ENCODE peak calls at places on chromosomes 6 and 20, in eight cellular contexts. L is psoas muscle, E is mucosa of descending colon, F is pancreas, X is uterus, T is HCT116, Q is ovary, J is A549. M is an unnamed sample.

GRCh38 chr20:9460518-9460917 is 53.9 kb upstream of the LAMP5 start:
- DNase-seq in L (no peak), E (no peak), F (no peak), X (no peak), T (no peak), Q (no peak), J (peak; percentile 21), M (no peak)

GRCh38 chr20:38685853-38686473 is 38.3 kb upstream of the SLC32A1 start:
- DNase-seq in L (no peak), E (no peak), F (peak; percentile 6), X (no peak), T (no peak), Q (no peak), J (peak; percentile 10), M (peak; percentile 28)

GRCh38 chr6:26329763-26330511 is 35.1 kb upstream of the BTN3A2 start:
- DNase-seq in L (no peak), E (no peak), F (no peak), X (no peak), T (no peak), Q (no peak), J (peak; percentile 78), M (no peak)

GRCh38 chr20:54643761-54644160 is 168.4 kb downstream of the DOK5 start:
- DNase-seq in L (no peak), E (no peak), F (no peak), X (no peak), T (no peak), Q (no peak), J (no peak), M (no peak)

GRCh38 chr6:47034919-47035318 is 7.2 kb downstream of the ADGRF1 start:
- DNase-seq in L (no peak), E (no peak), F (peak; percentile 7), X (peak; percentile 46), T (peak; percentile 93), Q (no peak), J (peak; percentile 12), M (no peak)

GRCh38 chr6:34602318-34603111 is 46.4 kb upstream of the SPDEF start:
- DNase-seq in L (no peak), E (no peak), F (peak; percentile 18), X (no peak), T (no peak), Q (no peak), J (no peak), M (no peak)

GRCh38 chr6:72636215-72636614 is 14.4 kb downstream of the KCNQ5 start:
- DNase-seq in L (no peak), E (no peak), F (no peak), X (no peak), T (no peak), Q (no peak), J (no peak), M (no peak)

GRCh38 chr20:31833130-31833930 is 12.1 kb downstream of the FOXS1 start:
- DNase-seq in L (peak; percentile 85), E (no peak), F (no peak), X (peak; percentile 53), T (peak; percentile 36), Q (peak; percentile 64), J (peak; percentile 68), M (peak; percentile 66)

GRCh38 chr6:121780325-121781313 is 345.2 kb downstream of the GJA1 start:
- DNase-seq in L (peak; percentile 95), E (peak; percentile 62), F (peak; percentile 6), X (peak; percentile 80), T (peak; percentile 8), Q (peak; percentile 79), J (peak; percentile 43), M (no peak)

GRCh38 chr6:44665683-44666082 is 278.2 kb downstream of the CDC5L start:
- DNase-seq in L (no peak), E (no peak), F (no peak), X (no peak), T (no peak), Q (no peak), J (no peak), M (peak; percentile 8)

GRCh38 chr6:125631165-125631564 is 118.3 kb upstream of the HEY2 start:
- DNase-seq in L (no peak), E (no peak), F (no peak), X (no peak), T (no peak), Q (no peak), J (no peak), M (no peak)

GRCh38 chr20:48656661-48657211 is 171.1 kb downstream of the PREX1 start:
- DNase-seq in L (no peak), E (no peak), F (no peak), X (no peak), T (peak; percentile 10), Q (no peak), J (peak; percentile 61), M (peak; percentile 41)

GRCh38 chr6:163971841-163972838 is 557.6 kb downstream of the QKI start:
- DNase-seq in L (no peak), E (no peak), F (no peak), X (no peak), T (no peak), Q (no peak), J (no peak), M (no peak)

GRCh38 chr20:63028461-63028921 is 21.7 kb upstream of the BHLHE23 start:
- DNase-seq in L (peak; percentile 15), E (peak; percentile 31), F (no peak), X (no peak), T (no peak), Q (no peak), J (no peak), M (no peak)

GRCh38 chr6:111835807-111836206 is 37.4 kb downstream of the FYN start:
- DNase-seq in L (no peak), E (no peak), F (no peak), X (no peak), T (no peak), Q (no peak), J (no peak), M (no peak)

GRCh38 chr6:43402819-43403218 is 24.5 kb upstream of the ABCC10 start:
- DNase-seq in L (no peak), E (no peak), F (no peak), X (no peak), T (peak; percentile 13), Q (no peak), J (peak; percentile 15), M (no peak)

GRCh38 chr20:58133020-58133419 is 95.4 kb downstream of the ANKRD60 start:
- DNase-seq in L (no peak), E (no peak), F (no peak), X (no peak), T (no peak), Q (no peak), J (no peak), M (no peak)

DNA sequence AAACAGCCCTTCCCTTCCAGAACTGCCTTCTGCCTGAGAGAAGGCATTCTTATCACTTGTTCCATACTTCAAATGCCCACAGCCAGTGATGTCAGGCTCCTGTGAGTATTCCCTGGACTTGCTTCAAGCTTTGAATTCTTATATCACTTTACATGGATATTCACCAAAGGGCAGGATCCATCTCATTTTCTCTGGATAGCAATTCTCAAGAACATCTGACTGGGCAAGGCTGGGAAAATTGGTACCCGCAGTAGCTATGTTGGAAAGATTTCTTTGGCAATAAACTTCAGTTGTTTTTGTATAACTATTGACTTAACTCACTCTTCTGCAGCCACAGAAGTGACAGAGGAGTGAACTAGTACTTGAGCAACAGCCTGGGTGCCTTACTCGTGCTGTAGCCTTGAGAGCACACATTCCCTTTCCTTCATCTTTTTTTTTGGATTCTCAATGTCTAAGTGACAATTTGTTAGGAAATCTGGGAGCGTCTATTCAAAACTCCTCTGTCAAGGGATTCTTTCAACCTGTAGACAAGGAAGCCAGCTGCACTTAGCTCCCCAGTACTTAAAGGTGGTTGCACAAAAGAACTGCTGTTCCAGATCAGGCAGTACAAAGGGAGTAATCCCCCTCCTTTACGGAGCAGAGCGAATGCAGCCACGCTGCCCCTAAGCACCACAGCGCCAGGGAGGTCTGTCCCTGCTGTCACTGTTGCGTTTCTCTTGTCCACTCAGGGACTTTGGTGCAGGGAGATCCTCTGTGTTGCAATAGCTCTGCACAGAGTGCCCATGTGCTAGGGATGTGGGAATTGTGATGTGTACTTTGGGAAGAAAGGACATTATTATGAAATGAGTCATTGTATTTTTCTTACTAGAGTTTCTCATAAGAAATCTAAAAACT is 69.6 kb downstream of the JAG1 start:
- DNase-seq in L (peak; percentile 75), E (no peak), F (no peak), X (peak; percentile 72), T (peak; percentile 32), Q (peak; percentile 71), J (peak; percentile 86), M (no peak)
- H3K9me3 ChIP-seq in L (no peaks in the 10 kb centered on the region), E (no peaks in the 10 kb centered on the region), F (no peaks in the 10 kb centered on the region), X (no peaks in the 10 kb centered on the region), T (no peaks in the 10 kb centered on the region), Q (no peaks in the 10 kb centered on the region), J (no peaks in the 10 kb centered on the region), M (no peaks in the 10 kb centered on the region)

DNA sequence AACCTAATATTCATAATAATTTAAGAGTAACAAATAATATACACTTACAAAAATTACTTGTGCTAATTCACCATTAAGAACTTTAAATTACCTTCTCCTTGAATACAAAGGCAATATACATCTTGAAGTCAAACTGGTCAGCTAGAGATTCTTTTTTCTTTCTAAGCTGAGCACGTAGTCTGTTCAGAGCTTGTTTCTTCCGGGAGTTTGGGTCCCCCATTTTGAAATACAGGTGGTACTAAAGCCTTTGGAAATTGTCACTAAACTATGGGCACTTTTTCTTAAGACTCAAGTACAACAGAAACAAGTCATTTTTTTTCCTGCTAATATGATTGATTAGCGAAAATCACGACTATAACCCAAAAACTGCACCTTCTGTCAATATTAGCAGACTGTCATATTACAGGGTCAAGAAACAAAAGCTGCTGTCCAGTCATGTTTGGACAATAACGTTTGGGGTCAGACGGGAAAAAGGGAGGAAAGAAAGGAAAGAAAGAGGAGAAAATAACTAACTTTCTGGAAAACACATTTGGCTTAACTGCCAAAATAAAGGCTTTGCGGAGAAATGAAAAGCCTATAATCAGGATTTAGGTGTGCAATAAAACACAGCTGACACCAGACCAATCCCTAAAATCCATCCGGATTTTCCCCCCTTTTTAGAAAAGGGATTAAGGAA is 367 bp downstream of the C6orf62 start:
- DNase-seq in L (no peak), E (no peak), F (no peak), X (no peak), T (no peak), Q (no peak), J (no peak), M (no peak)
- H3K4me1 ChIP-seq in L (peaks cover 41% of the 10 kb centered on the region), E (peaks cover 35% of the 10 kb centered on the region), F (peaks cover 38% of the 10 kb centered on the region), X (peaks cover 15% of the 10 kb centered on the region), T (peaks cover 16% of the 10 kb centered on the region), Q (peaks cover 6% of the 10 kb centered on the region), J (peaks cover 25% of the 10 kb centered on the region), M (peaks cover 59% of the 10 kb centered on the region)

GRCh38 chr20:56205350-56205749 is 43.2 kb upstream of the MC3R start:
- DNase-seq in L (no peak), E (no peak), F (no peak), X (no peak), T (no peak), Q (no peak), J (no peak), M (no peak)
- H3K9me3 ChIP-seq in L (no peaks in the 10 kb centered on the region), E (peaks cover 6% of the 10 kb centered on the region), F (no peaks in the 10 kb centered on the region), X (peaks cover 5% of the 10 kb centered on the region), T (peaks cover 6% of the 10 kb centered on the region), Q (no peaks in the 10 kb centered on the region), J (peaks cover 5% of the 10 kb centered on the region), M (peaks cover 4% of the 10 kb centered on the region)

DNA sequence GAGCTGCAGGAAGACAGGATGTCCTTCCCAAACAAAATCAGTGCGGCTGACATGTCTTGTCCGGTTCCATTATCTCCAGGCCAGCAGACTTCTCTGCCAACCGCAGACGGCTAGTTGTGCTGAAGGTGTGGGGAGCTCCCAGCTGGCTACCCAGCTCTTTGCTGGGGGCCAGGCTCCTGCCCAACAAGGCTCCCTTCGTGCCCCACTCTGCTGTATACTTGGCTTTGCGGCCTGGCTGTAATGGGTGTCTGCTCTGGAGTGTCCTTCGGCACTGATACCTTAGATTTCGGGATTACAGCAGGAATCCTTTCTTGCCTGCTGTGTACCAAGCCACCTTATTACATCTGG is 48.7 kb upstream of the IRF4 start:
- DNase-seq in L (no peak), E (no peak), F (no peak), X (no peak), T (no peak), Q (no peak), J (no peak), M (no peak)
- H3K4me1 ChIP-seq in L (peaks cover 14% of the 10 kb centered on the region), E (no peaks in the 10 kb centered on the region), F (no peaks in the 10 kb centered on the region), X (no peaks in the 10 kb centered on the region), T (no peaks in the 10 kb centered on the region), Q (no peaks in the 10 kb centered on the region), J (peaks cover 9% of the 10 kb centered on the region), M (no peaks in the 10 kb centered on the region)